ENCODE peak calls at places on chromosomes 6 and 20, in nine cellular contexts. One of them, this sample, is unnamed.

GRCh38 chr6:80226156-80226555 is 119.7 kb downstream of the BCKDHB start:
- DNase-seq in iPS-NIHi11: no peak
- DNase-seq in glutamatergic neuron: no peak
- DNase-seq in amniotic epithelial cell: no peak
- DNase-seq in stimulated activated CD4-positive, alpha-beta T cell treated with anti-CD3 and anti-CD28 coated beads, Interleukin-2, amount 100 ng/mL, for 4 hours: no peak
- DNase-seq in cardiac muscle cell: no peak
- DNase-seq in colonic mucosa: no peak
- DNase-seq in HT1080: no peak
- DNase-seq in substantia nigra: no peak
- DNase-seq in this sample: no peak

GRCh38 chr20:11937230-11937629 is 19.5 kb downstream of the BTBD3 start:
- DNase-seq in cardiac muscle cell: no peak
- DNase-seq in iPS-NIHi11: no peak
- DNase-seq in colonic mucosa: no peak
- DNase-seq in glutamatergic neuron: no peak
- DNase-seq in stimulated activated CD4-positive, alpha-beta T cell treated with anti-CD3 and anti-CD28 coated beads, Interleukin-2, amount 100 ng/mL, for 4 hours: no peak
- DNase-seq in substantia nigra: no peak
- DNase-seq in HT1080: no peak
- DNase-seq in amniotic epithelial cell: no peak
- DNase-seq in this sample: no peak

GRCh38 chr6:127547215-127547614 is 28.1 kb upstream of the MTCL3 start:
- DNase-seq in colonic mucosa: no peak
- DNase-seq in glutamatergic neuron: no peak
- DNase-seq in substantia nigra: no peak
- DNase-seq in HT1080: no peak
- DNase-seq in stimulated activated CD4-positive, alpha-beta T cell treated with anti-CD3 and anti-CD28 coated beads, Interleukin-2, amount 100 ng/mL, for 4 hours: peak; percentile 4
- DNase-seq in iPS-NIHi11: peak; percentile 20
- DNase-seq in amniotic epithelial cell: peak; percentile 19
- DNase-seq in cardiac muscle cell: peak; percentile 14
- DNase-seq in this sample: no peak

GRCh38 chr6:31585531-31585930 is 546 bp upstream of the LST1 start:
- DNase-seq in iPS-NIHi11: peak; percentile 58
- DNase-seq in glutamatergic neuron: no peak
- DNase-seq in HT1080: no peak
- DNase-seq in substantia nigra: no peak
- DNase-seq in colonic mucosa: no peak
- DNase-seq in stimulated activated CD4-positive, alpha-beta T cell treated with anti-CD3 and anti-CD28 coated beads, Interleukin-2, amount 100 ng/mL, for 4 hours: no peak
- DNase-seq in cardiac muscle cell: no peak
- DNase-seq in amniotic epithelial cell: no peak
- DNase-seq in this sample: no peak

GRCh38 chr6:150723857-150724256 is 124.2 kb downstream of the PLEKHG1 start:
- DNase-seq in iPS-NIHi11: no peak
- DNase-seq in glutamatergic neuron: no peak
- DNase-seq in cardiac muscle cell: no peak
- DNase-seq in colonic mucosa: no peak
- DNase-seq in amniotic epithelial cell: no peak
- DNase-seq in substantia nigra: no peak
- DNase-seq in stimulated activated CD4-positive, alpha-beta T cell treated with anti-CD3 and anti-CD28 coated beads, Interleukin-2, amount 100 ng/mL, for 4 hours: no peak
- DNase-seq in HT1080: peak; percentile 43
- DNase-seq in this sample: no peak

GRCh38 chr6:144667517-144667916 is 382.4 kb downstream of the UTRN start:
- DNase-seq in amniotic epithelial cell: no peak
- DNase-seq in substantia nigra: no peak
- DNase-seq in cardiac muscle cell: no peak
- DNase-seq in colonic mucosa: no peak
- DNase-seq in glutamatergic neuron: no peak
- DNase-seq in HT1080: no peak
- DNase-seq in stimulated activated CD4-positive, alpha-beta T cell treated with anti-CD3 and anti-CD28 coated beads, Interleukin-2, amount 100 ng/mL, for 4 hours: no peak
- DNase-seq in iPS-NIHi11: no peak
- DNase-seq in this sample: no peak

GRCh38 chr6:169589699-169590257 is 112.1 kb downstream of the WDR27 start:
- DNase-seq in substantia nigra: no peak
- DNase-seq in stimulated activated CD4-positive, alpha-beta T cell treated with anti-CD3 and anti-CD28 coated beads, Interleukin-2, amount 100 ng/mL, for 4 hours: no peak
- DNase-seq in colonic mucosa: no peak
- DNase-seq in cardiac muscle cell: no peak
- DNase-seq in HT1080: peak; percentile 63
- DNase-seq in amniotic epithelial cell: peak; percentile 75
- DNase-seq in glutamatergic neuron: no peak
- DNase-seq in iPS-NIHi11: no peak
- DNase-seq in this sample: peak; percentile 52

GRCh38 chr20:33119725-33120720 is 40.6 kb downstream of the BPIFB4 start:
- DNase-seq in cardiac muscle cell: no peak
- DNase-seq in iPS-NIHi11: no peak
- DNase-seq in substantia nigra: no peak
- DNase-seq in glutamatergic neuron: no peak
- DNase-seq in stimulated activated CD4-positive, alpha-beta T cell treated with anti-CD3 and anti-CD28 coated beads, Interleukin-2, amount 100 ng/mL, for 4 hours: no peak
- DNase-seq in colonic mucosa: no peak
- DNase-seq in amniotic epithelial cell: no peak
- DNase-seq in HT1080: peak; percentile 56
- DNase-seq in this sample: no peak

GRCh38 chr6:75098709-75099108 is 107.1 kb downstream of the COL12A1 start:
- DNase-seq in iPS-NIHi11: peak; percentile 23
- DNase-seq in glutamatergic neuron: no peak
- DNase-seq in amniotic epithelial cell: peak; percentile 97
- DNase-seq in stimulated activated CD4-positive, alpha-beta T cell treated with anti-CD3 and anti-CD28 coated beads, Interleukin-2, amount 100 ng/mL, for 4 hours: no peak
- DNase-seq in substantia nigra: no peak
- DNase-seq in colonic mucosa: peak; percentile 43
- DNase-seq in cardiac muscle cell: no peak
- DNase-seq in HT1080: peak; percentile 89
- DNase-seq in this sample: peak; percentile 95

GRCh38 chr6:130322673-130323268 is 43.0 kb upstream of the TMEM200A start:
- DNase-seq in stimulated activated CD4-positive, alpha-beta T cell treated with anti-CD3 and anti-CD28 coated beads, Interleukin-2, amount 100 ng/mL, for 4 hours: peak; percentile 40
- DNase-seq in cardiac muscle cell: peak; percentile 69
- DNase-seq in substantia nigra: no peak
- DNase-seq in iPS-NIHi11: peak; percentile 37
- DNase-seq in glutamatergic neuron: peak; percentile 32
- DNase-seq in amniotic epithelial cell: peak; percentile 71
- DNase-seq in HT1080: peak; percentile 45
- DNase-seq in colonic mucosa: peak; percentile 52
- DNase-seq in this sample: peak; percentile 83

GRCh38 chr6:126063512-126064146 is 77.3 kb downstream of the TRMT11 start:
- DNase-seq in colonic mucosa: no peak
- DNase-seq in iPS-NIHi11: no peak
- DNase-seq in amniotic epithelial cell: peak; percentile 51
- DNase-seq in stimulated activated CD4-positive, alpha-beta T cell treated with anti-CD3 and anti-CD28 coated beads, Interleukin-2, amount 100 ng/mL, for 4 hours: no peak
- DNase-seq in glutamatergic neuron: no peak
- DNase-seq in HT1080: no peak
- DNase-seq in cardiac muscle cell: no peak
- DNase-seq in substantia nigra: no peak
- DNase-seq in this sample: peak; percentile 91

GRCh38 chr20:20207291-20207690 is 155.0 kb downstream of the CFAP61 start:
- DNase-seq in substantia nigra: no peak
- DNase-seq in cardiac muscle cell: peak; percentile 71
- DNase-seq in amniotic epithelial cell: no peak
- DNase-seq in HT1080: no peak
- DNase-seq in colonic mucosa: no peak
- DNase-seq in glutamatergic neuron: peak; percentile 73
- DNase-seq in iPS-NIHi11: peak; percentile 34
- DNase-seq in stimulated activated CD4-positive, alpha-beta T cell treated with anti-CD3 and anti-CD28 coated beads, Interleukin-2, amount 100 ng/mL, for 4 hours: no peak
- DNase-seq in this sample: no peak

GRCh38 chr6:44073612-44074382 is 53.5 kb downstream of the MRPL14 start:
- DNase-seq in substantia nigra: no peak
- DNase-seq in amniotic epithelial cell: no peak
- DNase-seq in colonic mucosa: peak; percentile 39
- DNase-seq in HT1080: no peak
- DNase-seq in glutamatergic neuron: no peak
- DNase-seq in cardiac muscle cell: no peak
- DNase-seq in iPS-NIHi11: no peak
- DNase-seq in stimulated activated CD4-positive, alpha-beta T cell treated with anti-CD3 and anti-CD28 coated beads, Interleukin-2, amount 100 ng/mL, for 4 hours: no peak
- DNase-seq in this sample: peak; percentile 55

GRCh38 chr20:22507240-22507961 is 77.0 kb downstream of the FOXA2 start:
- DNase-seq in substantia nigra: no peak
- DNase-seq in stimulated activated CD4-positive, alpha-beta T cell treated with anti-CD3 and anti-CD28 coated beads, Interleukin-2, amount 100 ng/mL, for 4 hours: no peak
- DNase-seq in cardiac muscle cell: no peak
- DNase-seq in HT1080: no peak
- DNase-seq in colonic mucosa: no peak
- DNase-seq in amniotic epithelial cell: no peak
- DNase-seq in iPS-NIHi11: no peak
- DNase-seq in glutamatergic neuron: no peak
- DNase-seq in this sample: no peak

GRCh38 chr6:46862381-46862780 is 59.4 kb downstream of the ADGRF5 start:
- DNase-seq in amniotic epithelial cell: no peak
- DNase-seq in glutamatergic neuron: no peak
- DNase-seq in HT1080: no peak
- DNase-seq in stimulated activated CD4-positive, alpha-beta T cell treated with anti-CD3 and anti-CD28 coated beads, Interleukin-2, amount 100 ng/mL, for 4 hours: no peak
- DNase-seq in colonic mucosa: no peak
- DNase-seq in iPS-NIHi11: peak; percentile 28
- DNase-seq in substantia nigra: no peak
- DNase-seq in cardiac muscle cell: no peak
- DNase-seq in this sample: no peak

GRCh38 chr20:13008761-13009681 is at the start of gene SPTLC3:
- DNase-seq in amniotic epithelial cell: peak; percentile 42
- DNase-seq in iPS-NIHi11: peak; percentile 52
- DNase-seq in cardiac muscle cell: peak; percentile 49
- DNase-seq in substantia nigra: peak; percentile 20
- DNase-seq in stimulated activated CD4-positive, alpha-beta T cell treated with anti-CD3 and anti-CD28 coated beads, Interleukin-2, amount 100 ng/mL, for 4 hours: no peak
- DNase-seq in HT1080: peak; percentile 52
- DNase-seq in glutamatergic neuron: no peak
- DNase-seq in colonic mucosa: peak; percentile 73
- DNase-seq in this sample: peak; percentile 64

GRCh38 chr6:15870354-15871043 is 207.7 kb upstream of the DTNBP1 start:
- DNase-seq in substantia nigra: no peak
- DNase-seq in colonic mucosa: no peak
- DNase-seq in amniotic epithelial cell: peak; percentile 84
- DNase-seq in glutamatergic neuron: no peak
- DNase-seq in HT1080: peak; percentile 20
- DNase-seq in iPS-NIHi11: no peak
- DNase-seq in cardiac muscle cell: no peak
- DNase-seq in stimulated activated CD4-positive, alpha-beta T cell treated with anti-CD3 and anti-CD28 coated beads, Interleukin-2, amount 100 ng/mL, for 4 hours: no peak
- DNase-seq in this sample: peak; percentile 75

GRCh38 chr6:45710304-45710821 is 305.3 kb downstream of the CLIC5 start:
- DNase-seq in iPS-NIHi11: no peak
- DNase-seq in amniotic epithelial cell: no peak
- DNase-seq in substantia nigra: no peak
- DNase-seq in stimulated activated CD4-positive, alpha-beta T cell treated with anti-CD3 and anti-CD28 coated beads, Interleukin-2, amount 100 ng/mL, for 4 hours: peak; percentile 38
- DNase-seq in cardiac muscle cell: no peak
- DNase-seq in glutamatergic neuron: no peak
- DNase-seq in colonic mucosa: no peak
- DNase-seq in HT1080: no peak
- DNase-seq in this sample: peak; percentile 19

GRCh38 chr20:18977441-18977840 is 163.9 kb downstream of the SCP2D1 start:
- DNase-seq in glutamatergic neuron: no peak
- DNase-seq in cardiac muscle cell: no peak
- DNase-seq in iPS-NIHi11: no peak
- DNase-seq in amniotic epithelial cell: no peak
- DNase-seq in stimulated activated CD4-positive, alpha-beta T cell treated with anti-CD3 and anti-CD28 coated beads, Interleukin-2, amount 100 ng/mL, for 4 hours: no peak
- DNase-seq in HT1080: no peak
- DNase-seq in substantia nigra: no peak
- DNase-seq in colonic mucosa: no peak
- DNase-seq in this sample: no peak

GRCh38 chr6:145758086-145758485 is 22.8 kb upstream of the EPM2A start:
- DNase-seq in stimulated activated CD4-positive, alpha-beta T cell treated with anti-CD3 and anti-CD28 coated beads, Interleukin-2, amount 100 ng/mL, for 4 hours: no peak
- DNase-seq in amniotic epithelial cell: peak; percentile 25
- DNase-seq in substantia nigra: no peak
- DNase-seq in HT1080: no peak
- DNase-seq in cardiac muscle cell: no peak
- DNase-seq in iPS-NIHi11: no peak
- DNase-seq in glutamatergic neuron: no peak
- DNase-seq in colonic mucosa: no peak
- DNase-seq in this sample: no peak

GRCh38 chr6:129292836-129293235 is 409.9 kb downstream of the LAMA2 start:
- DNase-seq in HT1080: no peak
- DNase-seq in glutamatergic neuron: no peak
- DNase-seq in stimulated activated CD4-positive, alpha-beta T cell treated with anti-CD3 and anti-CD28 coated beads, Interleukin-2, amount 100 ng/mL, for 4 hours: no peak
- DNase-seq in colonic mucosa: no peak
- DNase-seq in cardiac muscle cell: no peak
- DNase-seq in amniotic epithelial cell: no peak
- DNase-seq in iPS-NIHi11: no peak
- DNase-seq in substantia nigra: no peak
- DNase-seq in this sample: no peak

GRCh38 chr6:139054001-139054400 is 25.5 kb downstream of the ABRACL start:
- DNase-seq in stimulated activated CD4-positive, alpha-beta T cell treated with anti-CD3 and anti-CD28 coated beads, Interleukin-2, amount 100 ng/mL, for 4 hours: no peak
- DNase-seq in colonic mucosa: no peak
- DNase-seq in substantia nigra: no peak
- DNase-seq in glutamatergic neuron: no peak
- DNase-seq in HT1080: no peak
- DNase-seq in amniotic epithelial cell: no peak
- DNase-seq in iPS-NIHi11: no peak
- DNase-seq in cardiac muscle cell: no peak
- DNase-seq in this sample: no peak

GRCh38 chr6:24972551-24972950 is 36.8 kb upstream of the RIPOR2 start:
- DNase-seq in stimulated activated CD4-positive, alpha-beta T cell treated with anti-CD3 and anti-CD28 coated beads, Interleukin-2, amount 100 ng/mL, for 4 hours: no peak
- DNase-seq in amniotic epithelial cell: no peak
- DNase-seq in iPS-NIHi11: no peak
- DNase-seq in glutamatergic neuron: no peak
- DNase-seq in HT1080: no peak
- DNase-seq in cardiac muscle cell: no peak
- DNase-seq in colonic mucosa: no peak
- DNase-seq in substantia nigra: no peak
- DNase-seq in this sample: no peak

GRCh38 chr6:45420083-45420908 is 42.6 kb upstream of the SUPT3H start:
- DNase-seq in substantia nigra: no peak
- DNase-seq in HT1080: no peak
- DNase-seq in amniotic epithelial cell: peak; percentile 86
- DNase-seq in colonic mucosa: peak; percentile 29
- DNase-seq in iPS-NIHi11: no peak
- DNase-seq in glutamatergic neuron: no peak
- DNase-seq in stimulated activated CD4-positive, alpha-beta T cell treated with anti-CD3 and anti-CD28 coated beads, Interleukin-2, amount 100 ng/mL, for 4 hours: peak; percentile 37
- DNase-seq in cardiac muscle cell: no peak
- DNase-seq in this sample: peak; percentile 81